ENCODE peak calls at places on chromosomes 6 and 20, in nine cellular contexts. I is effector memory CD4-positive, alpha-beta T cell; L is CD8-positive, alpha-beta T cell; A is prostate gland; G is heart left ventricle; O is PC-9; D is uterus; J is neuronal stem cell; S is thoracic aorta. F is an unnamed sample. For H3K4me1, the result is how much of the 10 kb centered on the place peaks cover.

GRCh38 chr6:45972795-45973503 is 42.7 kb downstream of the CLIC5 start:
- DNase-seq in D (no peak), A (no peak), S (no peak), I (no peak), J (no peak), G (no peak), L (no peak), O (no peak), F (no peak)

GRCh38 chr6:111696814-111697213 is 91.1 kb upstream of the TRAF3IP2 start:
- DNase-seq in I (no peak), G (no peak), D (no peak), J (no peak), O (no peak), S (no peak), A (no peak), L (no peak), F (no peak)

GRCh38 chr6:33167374-33168148 is 24.7 kb downstream of the COL11A2 start:
- DNase-seq in J (no peak), S (no peak), O (no peak), I (no peak), L (no peak), G (no peak), D (no peak), A (no peak), F (no peak)

GRCh38 chr6:20693466-20694063 is 159.3 kb downstream of the CDKAL1 start:
- DNase-seq in J (no peak), G (no peak), O (no peak), D (no peak), S (no peak), I (no peak), L (no peak), A (no peak), F (no peak)

GRCh38 chr6:170522565-170523183 is 30.4 kb downstream of the PSMB1 start:
- DNase-seq in G (no peak), D (no peak), O (no peak), J (peak), L (no peak), A (no peak), I (no peak), S (no peak), F (no peak)

GRCh38 chr6:52664185-52664990 is 6.5 kb upstream of the TMEM14A start:
- DNase-seq in O (peak), J (peak), I (peak), A (peak), G (peak), D (peak), L (peak), S (peak), F (peak)

GRCh38 chr6:2132416-2132815 is 113.0 kb downstream of the GMDS start:
- DNase-seq in L (no peak), I (no peak), S (no peak), J (no peak), A (no peak), O (peak), G (no peak), D (no peak), F (no peak)

GRCh38 chr6:164108869-164109769 is 694.6 kb downstream of the QKI start:
- DNase-seq in L (no peak), O (no peak), S (no peak), G (peak), J (no peak), I (no peak), A (peak), D (peak), F (no peak)

GRCh38 chr20:3632311-3633004 is 30.7 kb downstream of the GFRA4 start:
- DNase-seq in L (no peak), A (no peak), D (no peak), J (no peak), I (no peak), S (no peak), G (no peak), O (no peak), F (no peak)

GRCh38 chr6:34981951-34982350 is 92.9 kb downstream of the ANKS1A start:
- DNase-seq in G (no peak), O (no peak), I (no peak), A (no peak), L (no peak), J (no peak), S (no peak), D (no peak), F (no peak)

GRCh38 chr6:107862383-107862782 is 38.3 kb upstream of the SCML4 start:
- DNase-seq in A (no peak), L (no peak), J (no peak), I (no peak), G (no peak), D (no peak), O (no peak), S (no peak), F (no peak)

GRCh38 chr20:57346477-57346876 is 4.6 kb upstream of the RAE1 start:
- DNase-seq in I (peak), G (peak), O (peak), A (peak), S (no peak), J (peak), L (peak), D (peak), F (peak)

GRCh38 chr6:142485256-142485655 is 183.4 kb downstream of the ADGRG6 start:
- DNase-seq in O (no peak), I (no peak), G (no peak), J (no peak), A (no peak), S (no peak), D (no peak), L (no peak), F (no peak)

GRCh38 chr20:10505320-10506226 is 70.5 kb downstream of the SLX4IP start:
- DNase-seq in I (no peak), D (peak), L (no peak), A (peak), G (no peak), S (no peak), O (no peak), J (no peak), F (peak)

GRCh38 chr6:136987526-136987925 is 57.2 kb downstream of the IL20RA start:
- DNase-seq in O (no peak), S (no peak), L (no peak), G (no peak), I (no peak), A (no peak), J (no peak), D (no peak), F (no peak)

GRCh38 chr20:44089987-44090674 is 96.9 kb downstream of the JPH2 start:
- DNase-seq in I (no peak), S (no peak), O (no peak), G (no peak), L (no peak), J (no peak), A (no peak), D (no peak), F (no peak)

GRCh38 chr6:157019115-157019628 is 242.0 kb downstream of the ARID1B start:
- DNase-seq in S (no peak), I (no peak), G (no peak), A (no peak), L (no peak), O (no peak), D (no peak), J (no peak), F (no peak)

GRCh38 chr6:121482004-121482693 is 46.7 kb downstream of the GJA1 start:
- DNase-seq in A (no peak), D (no peak), O (peak), J (no peak), G (no peak), S (no peak), I (no peak), L (no peak), F (no peak)

GRCh38 chr6:35521235-35521634 is 8.5 kb upstream of the TULP1 start:
- DNase-seq in J (no peak), G (no peak), S (no peak), I (no peak), A (no peak), D (no peak), O (no peak), L (no peak), F (no peak)

GRCh38 chr6:12012231-12012565 is at the start of gene HIVEP1:
- DNase-seq in O (no peak), L (no peak), I (peak), A (peak), J (peak), D (peak), G (peak), S (no peak), F (peak)

GRCh38 chr6:37700266-37700973 is 2.7 kb upstream of the MDGA1 start:
- DNase-seq in G (no peak), A (no peak), I (no peak), S (no peak), D (no peak), O (no peak), J (no peak), L (no peak), F (no peak)

GRCh38 chr6:69391106-69391505 is 405.7 kb downstream of the LMBRD1 start:
- DNase-seq in O (no peak), G (no peak), I (no peak), D (no peak), J (no peak), L (no peak), A (no peak), S (no peak), F (no peak)

GRCh38 chr6:154868143-154868594 is 126.9 kb upstream of the TIAM2 start:
- DNase-seq in S (no peak), O (no peak), G (no peak), J (peak), D (no peak), I (no peak), L (no peak), A (peak), F (no peak)

GRCh38 chr6:25312703-25313102 is 33.5 kb downstream of the CARMIL1 start:
- DNase-seq in I (no peak), J (no peak), G (no peak), L (no peak), A (no peak), S (no peak), D (no peak), O (peak), F (no peak)

GRCh38 chr6:157688960-157689599 is 134.0 kb upstream of the SNX9 start:
- DNase-seq in O (peak), J (no peak), D (peak), L (no peak), S (no peak), G (no peak), I (no peak), A (no peak), F (no peak)

GRCh38 chr6:57116776-57117175 is 26.8 kb downstream of the ZNF451 start:
- DNase-seq in J (no peak), I (no peak), A (no peak), G (no peak), O (no peak), D (no peak), S (no peak), L (no peak), F (no peak)

GRCh38 chr6:15423286-15423957 is 177.6 kb downstream of the JARID2 start:
- DNase-seq in I (no peak), J (no peak), A (no peak), L (no peak), D (no peak), O (no peak), S (no peak), G (no peak), F (no peak)

GRCh38 chr20:58652606-58653303 is 1.7 kb downstream of the STX16 start:
- DNase-seq in J (no peak), S (no peak), O (no peak), I (no peak), D (no peak), L (no peak), G (no peak), A (no peak), F (no peak)

DNA sequence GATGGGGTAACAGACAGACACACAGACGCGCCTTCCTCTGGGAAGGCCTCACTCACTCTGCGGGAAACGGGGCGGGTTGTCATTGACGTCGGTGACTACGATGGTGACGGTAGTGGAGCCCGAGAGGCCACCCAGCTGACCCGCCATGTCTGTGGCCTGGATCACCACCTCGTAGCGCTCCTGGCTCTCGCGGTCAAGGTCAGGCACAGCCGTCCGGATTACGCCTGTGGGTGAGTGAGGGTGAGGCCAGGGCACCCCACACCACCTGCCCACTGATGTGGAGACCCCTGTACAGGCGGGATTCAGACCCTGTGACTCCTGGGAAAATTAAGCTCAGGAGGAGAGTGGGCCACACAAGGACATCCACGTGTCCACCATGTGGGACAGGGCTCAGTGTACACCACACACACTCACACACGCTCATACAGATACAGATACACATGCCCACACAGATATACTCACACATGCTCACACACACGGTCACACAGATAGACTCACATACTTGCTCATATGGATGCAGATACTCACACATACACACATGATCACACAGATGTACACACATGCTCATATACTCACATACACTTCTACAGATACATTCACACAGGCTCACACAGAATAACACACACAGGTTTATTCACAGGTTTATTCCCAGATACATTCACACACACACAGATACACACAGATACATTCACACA is 91.4 kb downstream of the CDH22 start:
- DNase-seq in G (no peak), A (no peak), D (no peak), L (no peak), J (no peak), S (no peak), O (no peak), I (no peak), F (no peak)
- H3K4me1 ChIP-seq in G (under half), A (under half), D (under half), L (under half), J (under half), S (under half), O (under half), I (under half), F (under half)

GRCh38 chr20:36974660-36975059 is 23.2 kb upstream of the SAMHD1 start:
- DNase-seq in A (no peak), G (no peak), J (no peak), I (no peak), D (no peak), O (no peak), L (peak), S (no peak), F (no peak)
- H3K4me1 ChIP-seq in A (under half), G (under half), J (under half), I (under half), D (under half), O (under half), L (half or more), S (under half), F (under half)

GRCh38 chr6:158895661-158896060 is 76.5 kb upstream of the EZR start:
- DNase-seq in G (no peak), J (no peak), S (no peak), A (no peak), O (no peak), L (no peak), D (no peak), I (no peak), F (no peak)

GRCh38 chr6:158894192-158894591 is 75.0 kb upstream of the EZR start:
- DNase-seq in D (no peak), I (no peak), G (no peak), O (peak), L (no peak), S (no peak), A (no peak), J (peak), F (no peak)

GRCh38 chr6:158897236-158897635 is 78.1 kb upstream of the EZR start:
- DNase-seq in O (no peak), G (no peak), A (peak), J (no peak), S (no peak), I (no peak), D (no peak), L (no peak), F (no peak)

GRCh38 chr6:158892266-158892665 is 73.1 kb upstream of the EZR start:
- DNase-seq in L (no peak), O (no peak), J (no peak), I (no peak), D (no peak), A (no peak), S (no peak), G (no peak), F (no peak)
- H3K4me1 ChIP-seq in L (under half), O (under half), J (under half), I (under half), D (under half), A (under half), S (under half), G (under half), F (under half)

DNA sequence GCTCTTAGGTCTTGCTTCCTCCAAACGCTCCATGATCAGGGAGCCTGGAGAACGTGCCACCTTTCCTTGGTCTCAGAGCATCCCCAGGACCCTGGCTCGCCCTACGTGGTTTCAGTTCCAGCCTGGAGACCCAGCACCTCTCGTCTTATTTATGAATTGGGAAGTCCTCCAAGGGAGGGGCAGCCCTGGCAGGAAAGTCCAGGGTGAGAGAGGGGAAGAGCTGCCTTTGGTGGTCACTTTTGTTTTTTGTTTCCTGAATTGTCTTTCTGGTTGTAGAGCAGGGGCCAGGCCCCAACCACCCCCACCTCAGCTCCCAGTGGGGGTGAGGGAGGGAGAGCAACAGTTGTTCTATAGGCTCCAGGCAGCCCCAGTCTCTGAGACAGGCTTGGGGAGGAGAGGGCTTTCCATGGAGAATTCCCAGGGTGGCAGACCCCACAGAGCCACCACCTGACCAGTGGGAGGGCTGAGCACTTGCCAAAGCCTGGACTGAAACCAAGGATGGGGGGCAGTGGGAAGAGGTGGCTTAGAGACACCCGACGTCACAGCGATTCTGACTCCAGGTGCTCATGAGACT is 88.8 kb downstream of the PRND start:
- DNase-seq in D (no peak), A (no peak), J (no peak), I (no peak), S (no peak), L (no peak), G (no peak), O (no peak), F (no peak)
- H3K4me1 ChIP-seq in D (under half), A (under half), J (under half), I (half or more), S (under half), L (half or more), G (under half), O (under half), F (under half)

GRCh38 chr6:106156413-106156812 is 70.3 kb downstream of the PRDM1 start:
- DNase-seq in O (no peak), I (no peak), S (no peak), D (no peak), A (no peak), G (no peak), L (no peak), J (no peak), F (no peak)

GRCh38 chr6:106160189-106160588 is 74.1 kb downstream of the PRDM1 start:
- DNase-seq in O (no peak), A (no peak), S (no peak), D (no peak), J (no peak), L (no peak), I (no peak), G (no peak), F (no peak)

GRCh38 chr6:106159531-106159940 is 73.4 kb downstream of the PRDM1 start:
- DNase-seq in A (no peak), I (no peak), G (no peak), S (no peak), J (no peak), L (no peak), O (peak), D (no peak), F (no peak)

GRCh38 chr6:106156863-106157262 is 70.7 kb downstream of the PRDM1 start:
- DNase-seq in J (no peak), D (no peak), G (no peak), S (no peak), O (no peak), L (no peak), I (no peak), A (no peak), F (no peak)

GRCh38 chr6:106158816-106159215 is 72.7 kb downstream of the PRDM1 start:
- DNase-seq in O (no peak), S (no peak), J (no peak), L (no peak), A (no peak), I (no peak), G (no peak), D (no peak), F (no peak)
- H3K4me1 ChIP-seq in O (under half), S (under half), J (under half), L (under half), A (under half), I (under half), G (under half), D (under half), F (under half)

GRCh38 chr6:159988983-159989454 is 20.1 kb downstream of the IGF2R start:
- DNase-seq in O (no peak), D (no peak), L (no peak), S (no peak), A (no peak), J (no peak), G (no peak), I (no peak), F (no peak)
- H3K4me1 ChIP-seq in O (under half), D (under half), L (under half), S (under half), A (under half), J (under half), G (under half), I (under half), F (under half)

GRCh38 chr6:77451466-77451865 is 11.8 kb downstream of the HTR1B start:
- DNase-seq in L (no peak), D (no peak), I (no peak), O (no peak), J (no peak), G (no peak), S (no peak), A (no peak), F (no peak)

GRCh38 chr6:77454386-77454785 is 8.9 kb downstream of the HTR1B start:
- DNase-seq in I (no peak), S (no peak), A (no peak), J (no peak), O (no peak), D (no peak), G (no peak), L (no peak), F (no peak)

GRCh38 chr6:77448546-77448945 is 14.7 kb downstream of the HTR1B start:
- DNase-seq in A (no peak), J (no peak), O (no peak), L (no peak), I (no peak), S (no peak), G (no peak), D (no peak), F (no peak)

GRCh38 chr6:77447254-77447653 is 16.0 kb downstream of the HTR1B start:
- DNase-seq in I (no peak), S (no peak), L (no peak), D (no peak), J (no peak), G (no peak), A (no peak), O (no peak), F (no peak)

DNA sequence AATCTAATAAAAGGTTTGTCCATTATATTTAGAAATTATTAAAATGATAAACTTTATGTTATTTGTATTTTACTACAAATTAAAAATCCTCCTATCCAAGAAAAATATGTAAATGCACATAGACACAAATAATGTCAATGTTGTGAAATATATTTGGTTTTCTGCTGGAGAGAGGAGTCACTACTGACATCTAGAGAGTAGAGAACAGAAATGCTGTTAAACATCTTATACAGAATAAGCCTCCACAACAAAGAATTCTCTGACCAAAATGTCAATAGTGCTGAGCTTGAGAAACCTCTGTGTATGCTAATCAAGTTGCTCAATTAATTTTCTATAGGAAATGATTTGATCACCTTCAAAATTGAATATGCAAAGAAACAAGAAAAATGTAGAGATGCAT is 12.4 kb downstream of the HTR1B start:
- DNase-seq in O (no peak), J (no peak), D (no peak), S (no peak), I (no peak), A (no peak), L (no peak), G (no peak), F (no peak)
- H3K4me1 ChIP-seq in O (under half), J (under half), D (under half), S (under half), I (under half), A (under half), L (under half), G (under half), F (under half)

GRCh38 chr6:167782698-167783517 is 43.8 kb upstream of the AFDN start:
- DNase-seq in J (no peak), D (no peak), L (no peak), G (no peak), O (no peak), A (no peak), I (no peak), S (no peak), F (no peak)
- H3K4me1 ChIP-seq in J (under half), D (under half), L (under half), G (under half), O (under half), A (under half), I (under half), S (under half), F (under half)